ENCODE peak calls at places on chromosomes 16 and 17, in four cellular contexts. X is GM12878, I is HepG2, K is K562. D is an unnamed sample.

GRCh38 chr16:25608002-25608401 is 83.8 kb upstream of the HS3ST4 start:
- DNase-seq in I (no peak), X (no peak), K (no peak), D (no peak)

GRCh38 chr17:80999224-81000088 is 7.8 kb downstream of the CHMP6 start:
- DNase-seq in K (peak; percentile 19), I (no peak), X (no peak), D (no peak)

GRCh38 chr17:34673516-34673915 is 94.1 kb downstream of the TMEM132E start:
- DNase-seq in X (no peak), K (no peak), I (no peak), D (no peak)

GRCh38 chr17:8630227-8630801 is at the start of gene MYH10:
- DNase-seq in X (no peak), I (no peak), K (peak; percentile 31), D (no peak)

GRCh38 chr17:63405741-63406261 is 40.3 kb downstream of the CYB561 start:
- DNase-seq in X (no peak), I (peak; percentile 67), K (peak; percentile 42), D (no peak)

GRCh38 chr16:77302685-77303084 is 103.5 kb downstream of the SYCE1L start:
- DNase-seq in X (no peak), I (no peak), K (no peak), D (no peak)

GRCh38 chr17:7894226-7894625 is 5.6 kb downstream of the CHD3 start:
- DNase-seq in X (no peak), I (no peak), K (no peak), D (no peak)

GRCh38 chr17:13253746-13254410 is 236.1 kb upstream of the ELAC2 start:
- DNase-seq in I (no peak), X (no peak), K (no peak), D (no peak)

GRCh38 chr16:11783319-11784047 is 13.6 kb downstream of the ZC3H7A start:
- DNase-seq in K (peak; percentile 31), X (peak; percentile 89), I (no peak), D (no peak)

GRCh38 chr16:23124315-23124714 is 24.9 kb downstream of the USP31 start:
- DNase-seq in I (no peak), K (no peak), X (no peak), D (no peak)

GRCh38 chr17:78789149-78789662 is 7.1 kb upstream of the CYTH1 start:
- DNase-seq in I (no peak), K (no peak), X (no peak), D (no peak)

GRCh38 chr16:85422374-85423185 is 190.5 kb upstream of the GSE1 start:
- DNase-seq in K (peak; percentile 82), I (peak; percentile 92), X (no peak), D (peak; percentile 58)

GRCh38 chr16:3607634-3608033 is 3.8 kb downstream of the SLX4 start:
- DNase-seq in X (no peak), I (no peak), K (no peak), D (no peak)

GRCh38 chr17:78805301-78805700 is 23.2 kb upstream of the CYTH1 start:
- DNase-seq in K (no peak), I (no peak), X (no peak), D (no peak)

GRCh38 chr17:67542219-67543114 is 165.4 kb downstream of the PITPNC1 start:
- DNase-seq in I (no peak), X (no peak), K (no peak), D (no peak)

GRCh38 chr16:85259831-85260165 is 147.5 kb upstream of the CIBAR2 start:
- DNase-seq in I (no peak), K (no peak), X (no peak), D (no peak)

GRCh38 chr17:63950940-63951907 is 19.1 kb upstream of the CD79B start:
- DNase-seq in I (peak; percentile 62), X (no peak), K (peak; percentile 45), D (peak; percentile 75)

GRCh38 chr16:2179576-2179975 is 16.8 kb downstream of the CASKIN1 start:
- DNase-seq in X (no peak), K (no peak), I (no peak), D (no peak)

GRCh38 chr16:4496305-4496704 is 20.1 kb downstream of the HMOX2 start:
- DNase-seq in X (no peak), K (no peak), I (no peak), D (no peak)

GRCh38 chr17:77948690-77949114 is 9.8 kb upstream of the TNRC6C start:
- DNase-seq in X (no peak), I (peak; percentile 53), K (no peak), D (no peak)

GRCh38 chr16:76976101-76976500 is 214.9 kb upstream of the MON1B start:
- DNase-seq in X (no peak), I (no peak), K (no peak), D (no peak)

GRCh38 chr17:82544431-82545070 is 25.0 kb downstream of the FOXK2 start:
- DNase-seq in X (no peak), K (no peak), I (no peak), D (no peak)

GRCh38 chr16:74735554-74735953 is 34.9 kb upstream of the MLKL start:
- DNase-seq in K (no peak), X (no peak), I (no peak), D (no peak)

GRCh38 chr16:54512461-54512860 is 225.9 kb upstream of the IRX3 start:
- DNase-seq in X (no peak), K (no peak), I (no peak), D (no peak)

GRCh38 chr17:50565559-50566350 is 5.2 kb downstream of the CACNA1G start:
- DNase-seq in I (no peak), K (no peak), X (no peak), D (no peak)

GRCh38 chr16:31880322-31880979 is 6.8 kb downstream of the ZNF267 start:
- DNase-seq in I (no peak), K (peak; percentile 48), X (peak; percentile 38), D (no peak)

GRCh38 chr17:44969144-44969780 is 1.2 kb upstream of the C1QL1 start:
- DNase-seq in K (no peak), X (no peak), I (no peak), D (peak; percentile 56)

GRCh38 chr17:81870978-81871386 is at the start of gene ARHGDIA:
- DNase-seq in K (peak; percentile 95), I (no peak), X (no peak), D (no peak)

GRCh38 chr17:77609553-77610517 is 348.7 kb upstream of the TNRC6C start:
- DNase-seq in X (peak; percentile 43), K (no peak), I (peak; percentile 27), D (no peak)

GRCh38 chr16:85573696-85574641 is 39.2 kb upstream of the GSE1 start:
- DNase-seq in I (no peak), K (peak; percentile 78), X (no peak), D (no peak)

GRCh38 chr16:58963479-58963878 is 229.4 kb upstream of the GOT2 start:
- DNase-seq in K (no peak), I (no peak), X (no peak), D (no peak)

GRCh38 chr16:71282943-71283342 is 6.3 kb downstream of the CMTR2 start:
- DNase-seq in X (no peak), K (no peak), I (no peak), D (no peak)

GRCh38 chr17:4160294-4160859 is 17.4 kb downstream of the CYB5D2 start:
- DNase-seq in K (no peak), X (no peak), I (no peak), D (no peak)

GRCh38 chr17:4161560-4162221 is 18.7 kb downstream of the CYB5D2 start:
- DNase-seq in X (no peak), I (no peak), K (peak; percentile 30), D (no peak)

GRCh38 chr17:4159761-4160160 is 16.8 kb downstream of the CYB5D2 start:
- DNase-seq in K (no peak), X (no peak), I (no peak), D (no peak)

GRCh38 chr17:4162366-4162765 is 19.4 kb downstream of the CYB5D2 start:
- DNase-seq in K (no peak), X (no peak), I (no peak), D (no peak)

DNA sequence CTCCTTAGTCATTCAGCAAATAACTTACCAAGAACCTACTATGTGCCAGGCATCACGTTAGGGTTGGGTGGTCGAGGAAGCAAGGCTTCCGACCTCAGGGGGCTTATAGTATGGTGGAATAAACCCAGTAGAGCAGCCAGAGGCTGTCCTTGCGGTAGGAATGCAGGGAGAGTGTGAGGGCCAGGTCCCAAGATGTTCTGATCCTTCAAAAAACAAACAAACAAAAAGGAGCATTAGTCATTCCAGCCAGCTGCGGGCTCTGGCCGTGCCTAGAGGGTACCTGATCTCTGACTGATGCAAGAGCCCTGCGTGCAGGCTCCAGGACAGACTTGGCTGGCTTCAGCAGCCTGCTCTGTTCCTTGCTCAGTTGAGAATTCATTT is 18.2 kb downstream of the CYB5D2 start:
- DNase-seq in K (no peak), X (no peak), I (peak; percentile 10), D (peak; percentile 21)
- TF ChIP-seq CBFB in K (no peak), X (no peak), I (no peak), D (no peak)

GRCh38 chr17:19752216-19753048 is 4.3 kb upstream of the ALDH3A1 start:
- DNase-seq in K (no peak), X (no peak), I (no peak), D (no peak)
- TF ChIP-seq SP1 in K (no peak), X (no peak), I (no peak), D (no peak)

GRCh38 chr16:28843766-28844165 is 2.4 kb downstream of the TUFM start:
- DNase-seq in I (no peak), K (no peak), X (no peak), D (no peak)

GRCh38 chr16:28846080-28846932 is at the start of gene TUFM:
- DNase-seq in K (peak; percentile 91), X (peak; percentile 92), I (peak; percentile 99), D (peak; percentile 99)

GRCh38 chr16:28845173-28846079 is 722 bp downstream of the TUFM start:
- DNase-seq in K (peak; percentile 39), X (no peak), I (peak; percentile 64), D (peak; percentile 24)

GRCh38 chr16:28844226-28844885 is 1.8 kb downstream of the TUFM start:
- DNase-seq in X (no peak), I (no peak), K (no peak), D (no peak)

GRCh38 chr16:28846933-28847273 is 755 bp upstream of the TUFM start:
- DNase-seq in I (no peak), K (no peak), X (no peak), D (no peak)
- TF ChIP-seq CBFB in I (no peak), K (no peak), X (no peak), D (no peak)

GRCh38 chr16:81598083-81598482 is 153.5 kb downstream of the CMIP start:
- DNase-seq in K (no peak), I (no peak), X (no peak), D (no peak)
- TF ChIP-seq SP1 in K (no peak), I (no peak), X (no peak), D (no peak)